ENCODE peak calls at places on chromosomes 12 and 14, in four cellular contexts. S, X, B and U are unnamed samples.

GRCh38 chr12:13101854-13102375 is 1.6 kb downstream of the GSG1 start:
- DNase-seq in X (no peak), B (no peak), S (no peak), U (no peak)

GRCh38 chr12:45125997-45126396 is 75.1 kb upstream of the DBX2 start:
- DNase-seq in B (no peak), X (no peak), S (no peak), U (no peak)

GRCh38 chr12:82082476-82082875 is 275.7 kb downstream of the CCDC59 start:
- DNase-seq in B (no peak), S (no peak), X (no peak), U (no peak)

GRCh38 chr12:108253540-108253939 is 85.6 kb downstream of the CMKLR1 start:
- DNase-seq in S (no peak), B (no peak), X (no peak), U (no peak)

GRCh38 chr14:92408186-92408585 is 85.2 kb downstream of the SLC24A4 start:
- DNase-seq in S (no peak), B (no peak), X (no peak), U (no peak)

GRCh38 chr12:25241171-25242020 is 9.3 kb downstream of the KRAS start:
- DNase-seq in X (no peak), S (peak; percentile 64), B (no peak), U (no peak)

GRCh38 chr12:98582093-98582492 is 11.4 kb upstream of the SLC25A3 start:
- DNase-seq in B (no peak), X (no peak), S (no peak), U (no peak)

GRCh38 chr14:102979406-102979805 is 56.9 kb downstream of the AMN start:
- DNase-seq in S (no peak), X (no peak), B (no peak), U (no peak)

GRCh38 chr12:76020731-76021672 is 10.6 kb downstream of the PHLDA1 start:
- DNase-seq in S (peak; percentile 11), B (no peak), X (no peak), U (no peak)

GRCh38 chr12:69623970-69624369 is 13.3 kb upstream of the LRRC10 start:
- DNase-seq in X (no peak), S (no peak), B (peak; percentile 76), U (no peak)

GRCh38 chr14:31950331-31950730 is 126.8 kb upstream of the ARHGAP5 start:
- DNase-seq in B (no peak), S (no peak), X (no peak), U (no peak)

GRCh38 chr12:41505001-41505400 is 316.9 kb downstream of the PDZRN4 start:
- DNase-seq in X (no peak), B (no peak), S (no peak), U (no peak)

GRCh38 chr12:19856389-19856788 is 417.1 kb downstream of the AEBP2 start:
- DNase-seq in X (no peak), B (no peak), S (no peak), U (no peak)

GRCh38 chr12:31217356-31218130 is 108.4 kb downstream of the SINHCAF start:
- DNase-seq in X (no peak), B (no peak), S (no peak), U (no peak)

GRCh38 chr12:6199211-6199530 is 1.0 kb upstream of the CD9 start:
- DNase-seq in S (no peak), X (no peak), B (no peak), U (no peak)
- H3K4me3 ChIP-seq in S (no peak overlapping the region), X (peak overlapping the region; percentile 100), B (peak overlapping the region; percentile 85), U (peak overlapping the region; percentile 72)

DNA sequence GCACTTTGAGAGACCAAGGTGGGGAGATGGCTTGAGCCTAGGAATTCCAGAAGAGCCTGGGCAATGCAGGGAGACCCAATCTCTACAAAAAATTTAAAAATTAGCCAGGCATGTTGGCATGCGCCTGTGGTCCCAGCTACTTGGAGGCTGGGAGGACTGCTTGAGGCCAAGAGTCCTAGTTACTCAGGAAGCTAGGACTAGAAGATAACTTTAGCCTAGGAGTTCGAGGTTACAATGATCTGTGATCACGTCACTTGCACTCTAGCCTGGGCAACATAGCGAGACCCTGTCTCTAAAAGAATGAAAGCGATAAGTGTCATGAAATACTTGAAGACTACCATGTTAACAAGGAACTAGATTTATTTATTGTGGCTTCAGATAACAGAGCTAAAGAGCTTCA is 3.5 kb downstream of the ATF7 start:
- DNase-seq in B (no peak), X (no peak), S (no peak), U (no peak)
- H3K4me3 ChIP-seq in B (no peak overlapping the region), X (no peak overlapping the region), S (no peak overlapping the region), U (no peak overlapping the region)

GRCh38 chr14:105045710-105046326 is 19.4 kb downstream of the GPR132 start:
- DNase-seq in B (peak; percentile 92), X (peak; percentile 95), S (peak; percentile 92), U (peak; percentile 88)
- H3K4me3 ChIP-seq in B (no peak overlapping the region), X (no peak overlapping the region), S (no peak overlapping the region), U (no peak overlapping the region)

DNA sequence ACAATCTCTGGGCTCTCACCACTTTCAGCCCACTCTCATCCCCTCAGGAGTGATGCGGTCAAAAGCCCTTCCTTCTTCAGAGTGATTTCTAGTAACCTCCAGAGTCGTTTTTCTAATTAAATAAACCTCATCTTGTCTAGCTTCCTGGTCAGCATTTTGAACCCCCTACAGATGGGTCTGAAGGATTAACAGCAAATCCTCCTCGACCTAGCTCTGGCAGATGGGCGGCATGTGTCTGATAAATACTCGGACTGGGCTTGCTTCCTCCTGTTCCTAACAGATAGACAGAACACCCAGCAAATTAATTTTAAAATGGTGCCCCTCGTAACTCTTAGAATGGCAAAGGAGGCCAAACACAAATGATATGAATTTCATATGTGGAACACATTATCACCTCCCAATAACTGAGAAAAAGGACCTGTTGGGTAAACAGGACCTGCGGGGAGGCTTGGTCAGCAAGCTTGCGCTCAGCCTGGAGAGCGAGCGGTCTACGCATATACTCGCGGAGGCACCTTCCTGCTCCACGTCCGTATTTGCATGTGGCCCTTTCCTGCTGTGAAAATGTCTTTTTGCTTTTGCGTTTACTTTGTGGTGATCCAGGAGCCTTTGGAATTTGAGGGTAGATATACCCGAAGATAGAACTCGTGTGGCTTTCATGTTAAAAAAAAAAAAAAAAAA is 79.7 kb downstream of the OTX2 start:
- DNase-seq in S (no peak), B (no peak), X (no peak), U (no peak)
- H3K4me3 ChIP-seq in S (no peak overlapping the region), B (peak overlapping the region; percentile 13), X (no peak overlapping the region), U (no peak overlapping the region)

GRCh38 chr12:8145754-8146415 is 10.9 kb upstream of the ZNF705A start:
- DNase-seq in X (no peak), S (no peak), B (peak; percentile 52), U (peak; percentile 50)
- H3K4me3 ChIP-seq in X (peak overlapping the region; percentile 10), S (no peak overlapping the region), B (peak overlapping the region; percentile 13), U (no peak overlapping the region)

DNA sequence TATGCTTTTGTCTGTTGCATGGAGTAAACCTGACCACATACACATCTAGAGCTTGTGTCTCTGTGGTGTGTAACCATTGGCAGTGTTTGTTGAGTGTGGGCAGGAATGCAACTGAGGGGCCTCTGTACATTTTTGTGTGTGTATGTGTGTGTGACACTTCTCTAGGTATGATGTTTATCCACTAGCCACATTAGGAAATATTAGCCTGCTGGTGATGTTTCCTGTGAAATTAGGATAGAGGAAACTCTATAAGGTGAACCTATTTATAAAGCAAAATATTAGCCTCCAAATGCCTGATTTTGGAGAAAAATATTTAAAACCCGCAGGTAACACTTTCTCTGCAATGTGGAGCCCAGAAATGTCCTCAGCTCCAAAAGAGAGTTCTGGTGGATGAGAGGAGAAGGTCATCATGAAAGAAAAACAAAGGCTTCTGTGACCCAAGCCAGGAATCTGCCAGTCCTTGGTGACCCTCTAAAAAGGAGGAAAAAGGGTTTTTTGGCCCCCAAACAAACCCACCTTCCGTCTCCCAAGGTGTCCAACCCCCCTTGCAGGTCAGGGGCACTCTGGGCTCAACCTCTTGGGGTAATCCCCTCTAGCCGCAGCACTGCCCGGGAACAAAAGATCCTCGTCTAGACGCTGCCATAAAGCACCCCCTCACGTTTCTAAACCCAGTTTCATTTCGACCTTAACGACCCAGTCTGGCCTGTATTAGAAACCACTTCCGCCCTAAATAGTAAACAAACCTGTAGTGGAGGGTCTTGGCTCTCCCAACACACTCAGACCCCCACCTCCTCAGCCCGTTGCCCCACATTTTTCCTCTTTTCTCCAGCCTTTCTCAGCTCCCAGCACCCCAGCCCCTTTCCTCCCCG is 3.1 kb upstream of the HOTAIR start:
- DNase-seq in B (no peak), X (no peak), S (peak; percentile 33), U (no peak)
- H3K4me3 ChIP-seq in B (no peak overlapping the region), X (no peak overlapping the region), S (no peak overlapping the region), U (no peak overlapping the region)

GRCh38 chr12:48977290-48978281 is 536 bp upstream of the WNT1 start:
- DNase-seq in B (peak; percentile 78), X (peak; percentile 83), S (peak; percentile 70), U (no peak)
- H3K4me3 ChIP-seq in B (peak overlapping the region; percentile 39), X (peak overlapping the region; percentile 50), S (peak overlapping the region; percentile 20), U (no peak overlapping the region)

DNA sequence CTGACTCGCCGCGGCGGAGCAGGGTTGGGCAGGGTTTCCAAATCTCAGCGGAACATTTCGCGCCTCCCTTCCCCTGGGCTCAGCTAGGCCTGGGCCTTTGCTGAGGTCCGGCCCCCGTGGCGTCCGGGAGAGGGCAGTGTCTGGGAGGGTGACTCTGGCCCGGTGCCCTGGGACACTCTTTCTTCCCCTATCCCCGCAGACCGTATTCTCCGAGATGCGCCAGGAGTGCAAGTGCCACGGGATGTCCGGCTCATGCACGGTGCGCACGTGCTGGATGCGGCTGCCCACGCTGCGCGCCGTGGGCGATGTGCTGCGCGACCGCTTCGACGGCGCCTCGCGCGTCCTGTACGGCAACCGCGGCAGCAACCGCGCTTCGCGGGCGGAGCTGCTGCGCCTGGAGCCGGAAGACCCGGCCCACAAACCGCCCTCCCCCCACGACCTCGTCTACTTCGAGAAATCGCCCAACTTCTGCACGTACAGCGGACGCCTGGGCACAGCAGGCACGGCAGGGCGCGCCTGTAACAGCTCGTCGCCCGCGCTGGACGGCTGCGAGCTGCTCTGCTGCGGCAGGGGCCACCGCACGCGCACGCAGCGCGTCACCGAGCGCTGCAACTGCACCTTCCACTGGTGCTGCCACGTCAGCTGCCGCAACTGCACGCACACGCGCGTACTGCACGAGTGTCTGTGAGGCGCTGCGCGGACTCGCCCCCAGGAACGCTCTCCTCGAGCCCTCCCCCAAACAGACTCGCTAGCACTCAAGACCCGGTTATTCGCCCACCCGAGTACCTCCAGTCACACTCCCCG is 3.0 kb downstream of the WNT1 start:
- DNase-seq in S (no peak), B (no peak), X (no peak), U (no peak)
- H3K4me3 ChIP-seq in S (no peak overlapping the region), B (peak overlapping the region; percentile 39), X (peak overlapping the region; percentile 50), U (no peak overlapping the region)

GRCh38 chr14:88129306-88130056 is 124.5 kb downstream of the GPR65 start:
- DNase-seq in S (peak; percentile 26), X (no peak), B (no peak), U (no peak)

GRCh38 chr14:88128811-88129210 is 123.9 kb downstream of the GPR65 start:
- DNase-seq in B (no peak), X (no peak), S (no peak), U (no peak)

DNA sequence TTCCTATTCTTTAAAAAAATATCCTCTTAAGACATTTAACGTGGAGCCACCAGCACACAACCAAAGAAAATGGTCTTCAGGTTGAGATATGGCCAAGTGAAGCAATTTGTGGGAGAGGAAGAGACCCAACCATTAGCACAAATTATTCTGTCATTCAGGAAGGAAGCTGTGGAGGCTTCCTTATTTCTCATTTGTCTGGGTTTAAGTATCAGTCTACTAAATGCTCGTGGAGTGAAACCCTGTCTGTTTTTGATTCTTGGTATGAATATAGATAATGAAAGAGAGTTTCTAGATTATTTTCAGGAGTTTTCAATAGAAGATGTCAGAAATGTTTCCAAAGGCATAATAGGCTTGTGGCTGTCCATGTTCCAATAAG is 125.1 kb downstream of the GPR65 start:
- DNase-seq in X (no peak), B (no peak), S (no peak), U (no peak)
- H3K4me3 ChIP-seq in X (no peak overlapping the region), B (no peak overlapping the region), S (no peak overlapping the region), U (no peak overlapping the region)